ENCODE peak calls at places on chromosome X, in four cellular contexts. One of them, this sample, is unnamed.

GRCh38 chrX:133726211-133726630 is 259.2 kb downstream of the GPC3 start:
- DNase-seq in ACHN: no peak
- DNase-seq in activated gamma-delta T cell treated with anti-CD3 and anti-CD28 coated beads, Interleukin-2, amount 50 U/mL, for 16 hours: no peak
- DNase-seq in fibroblast of pulmonary artery: peak
- DNase-seq in this sample: peak

GRCh38 chrX:791479-792034 is 161.0 kb downstream of the SHOX start:
- DNase-seq in ACHN: no peak
- DNase-seq in activated gamma-delta T cell treated with anti-CD3 and anti-CD28 coated beads, Interleukin-2, amount 50 U/mL, for 16 hours: no peak
- DNase-seq in fibroblast of pulmonary artery: no peak
- DNase-seq in this sample: no peak

GRCh38 chrX:101485212-101486064 is at the start of gene ARMCX4:
- DNase-seq in ACHN: peak
- DNase-seq in activated gamma-delta T cell treated with anti-CD3 and anti-CD28 coated beads, Interleukin-2, amount 50 U/mL, for 16 hours: peak
- DNase-seq in fibroblast of pulmonary artery: peak
- DNase-seq in this sample: peak

GRCh38 chrX:13647709-13648212 is 5.2 kb upstream of the TCEANC start:
- DNase-seq in ACHN: no peak
- DNase-seq in activated gamma-delta T cell treated with anti-CD3 and anti-CD28 coated beads, Interleukin-2, amount 50 U/mL, for 16 hours: peak
- DNase-seq in fibroblast of pulmonary artery: peak
- DNase-seq in this sample: peak

GRCh38 chrX:30799327-30799726 is 89.7 kb downstream of the TAB3 start:
- DNase-seq in ACHN: no peak
- DNase-seq in activated gamma-delta T cell treated with anti-CD3 and anti-CD28 coated beads, Interleukin-2, amount 50 U/mL, for 16 hours: no peak
- DNase-seq in fibroblast of pulmonary artery: no peak
- DNase-seq in this sample: no peak

GRCh38 chrX:46898207-46898606 is 14.0 kb upstream of the JADE3 start:
- DNase-seq in ACHN: no peak
- DNase-seq in activated gamma-delta T cell treated with anti-CD3 and anti-CD28 coated beads, Interleukin-2, amount 50 U/mL, for 16 hours: no peak
- DNase-seq in fibroblast of pulmonary artery: no peak
- DNase-seq in this sample: no peak

GRCh38 chrX:123036401-123036800 is 147.7 kb upstream of the GRIA3 start:
- DNase-seq in ACHN: no peak
- DNase-seq in activated gamma-delta T cell treated with anti-CD3 and anti-CD28 coated beads, Interleukin-2, amount 50 U/mL, for 16 hours: no peak
- DNase-seq in fibroblast of pulmonary artery: no peak
- DNase-seq in this sample: no peak

GRCh38 chrX:120290107-120290506 is 21.2 kb downstream of the TMEM255A start:
- DNase-seq in ACHN: no peak
- DNase-seq in activated gamma-delta T cell treated with anti-CD3 and anti-CD28 coated beads, Interleukin-2, amount 50 U/mL, for 16 hours: no peak
- DNase-seq in fibroblast of pulmonary artery: no peak
- DNase-seq in this sample: no peak

GRCh38 chrX:1618689-1619088 is 3.8 kb downstream of the ASMT start:
- DNase-seq in ACHN: no peak
- DNase-seq in activated gamma-delta T cell treated with anti-CD3 and anti-CD28 coated beads, Interleukin-2, amount 50 U/mL, for 16 hours: no peak
- DNase-seq in fibroblast of pulmonary artery: no peak
- DNase-seq in this sample: no peak

GRCh38 chrX:53082773-53083616 is 828 bp downstream of the TSPYL2 start:
- DNase-seq in ACHN: no peak
- DNase-seq in activated gamma-delta T cell treated with anti-CD3 and anti-CD28 coated beads, Interleukin-2, amount 50 U/mL, for 16 hours: no peak
- DNase-seq in fibroblast of pulmonary artery: no peak
- DNase-seq in this sample: no peak

GRCh38 chrX:28787206-28787605 is 200.0 kb downstream of the IL1RAPL1 start:
- DNase-seq in ACHN: peak
- DNase-seq in activated gamma-delta T cell treated with anti-CD3 and anti-CD28 coated beads, Interleukin-2, amount 50 U/mL, for 16 hours: no peak
- DNase-seq in fibroblast of pulmonary artery: peak
- DNase-seq in this sample: peak

GRCh38 chrX:47610506-47610905 is 9.2 kb downstream of the SYN1 start:
- DNase-seq in ACHN: no peak
- DNase-seq in activated gamma-delta T cell treated with anti-CD3 and anti-CD28 coated beads, Interleukin-2, amount 50 U/mL, for 16 hours: no peak
- DNase-seq in fibroblast of pulmonary artery: peak
- DNase-seq in this sample: no peak

GRCh38 chrX:68694429-68695205 is 47.2 kb downstream of the STARD8 start:
- DNase-seq in ACHN: no peak
- DNase-seq in activated gamma-delta T cell treated with anti-CD3 and anti-CD28 coated beads, Interleukin-2, amount 50 U/mL, for 16 hours: no peak
- DNase-seq in fibroblast of pulmonary artery: peak
- DNase-seq in this sample: no peak

GRCh38 chrX:119015407-119016242 is 41.2 kb downstream of the LONRF3 start:
- DNase-seq in ACHN: peak
- DNase-seq in activated gamma-delta T cell treated with anti-CD3 and anti-CD28 coated beads, Interleukin-2, amount 50 U/mL, for 16 hours: no peak
- DNase-seq in fibroblast of pulmonary artery: peak
- DNase-seq in this sample: peak

GRCh38 chrX:2848806-2849420 is 20.2 kb downstream of the GYG2 start:
- DNase-seq in ACHN: peak
- DNase-seq in activated gamma-delta T cell treated with anti-CD3 and anti-CD28 coated beads, Interleukin-2, amount 50 U/mL, for 16 hours: no peak
- DNase-seq in fibroblast of pulmonary artery: peak
- DNase-seq in this sample: peak

GRCh38 chrX:10939384-10939783 is 171.7 kb upstream of the HCCS start:
- DNase-seq in ACHN: peak
- DNase-seq in activated gamma-delta T cell treated with anti-CD3 and anti-CD28 coated beads, Interleukin-2, amount 50 U/mL, for 16 hours: no peak
- DNase-seq in fibroblast of pulmonary artery: no peak
- DNase-seq in this sample: peak